ENCODE peak calls at places on chromosomes 2 and 18, in six cellular contexts. E is Caco-2, C is retinal pigment epithelial cell, L is AG04450, R is adrenal gland, N is OCI-LY7. U is an unnamed sample.
A peak's percentile ranks its signal among the peaks of the same experiment; 100 is the strongest.

GRCh38 chr2:86020984-86021383 is 84.7 kb downstream of the POLR1A start:
- DNase-seq in L (no peak), N (no peak), C (no peak), R (no peak), E (no peak), U (no peak)

GRCh38 chr18:68454511-68455228 is 260.2 kb downstream of the TMX3 start:
- DNase-seq in R (no peak), N (no peak), E (no peak), L (peak; percentile 38), C (no peak), U (no peak)

GRCh38 chr2:188561473-188561979 is 269.9 kb downstream of the GULP1 start:
- DNase-seq in L (no peak), E (no peak), N (no peak), R (no peak), C (no peak), U (no peak)

GRCh38 chr2:234788841-234789240 is 163.0 kb upstream of the SH3BP4 start:
- DNase-seq in C (no peak), E (no peak), R (no peak), N (no peak), L (no peak), U (no peak)

GRCh38 chr2:50448556-50448955 is 583.4 kb downstream of the NRXN1 start:
- DNase-seq in L (no peak), N (no peak), C (no peak), R (no peak), E (no peak), U (no peak)

GRCh38 chr2:60439219-60439974 is 114.1 kb downstream of the BCL11A start:
- DNase-seq in C (no peak), E (peak; percentile 29), N (peak; percentile 96), R (peak; percentile 39), L (no peak), U (no peak)

GRCh38 chr2:145075454-145076062 is 555.6 kb upstream of the ZEB2 start:
- DNase-seq in C (no peak), N (no peak), L (no peak), E (no peak), R (no peak), U (no peak)

GRCh38 chr2:203105996-203106395 is 91.3 kb downstream of the NBEAL1 start:
- DNase-seq in C (peak; percentile 65), L (no peak), R (no peak), E (no peak), N (no peak), U (no peak)

GRCh38 chr2:207255565-207255964 is 89.8 kb upstream of the KLF7 start:
- DNase-seq in E (no peak), R (no peak), L (no peak), C (no peak), N (no peak), U (no peak)

GRCh38 chr2:88831792-88832248 is 140.3 kb downstream of the RPIA start:
- DNase-seq in R (peak; percentile 65), E (peak; percentile 64), C (no peak), N (peak; percentile 98), L (no peak), U (no peak)

GRCh38 chr18:63410792-63411191 is 11.5 kb downstream of the VPS4B start:
- DNase-seq in N (no peak), R (no peak), C (no peak), E (peak; percentile 12), L (peak; percentile 36), U (peak; percentile 28)

GRCh38 chr2:16365391-16365790 is 300.2 kb downstream of the CYRIA start:
- DNase-seq in R (no peak), N (no peak), L (no peak), E (no peak), C (no peak), U (no peak)

GRCh38 chr2:203122317-203122998 is 107.8 kb downstream of the NBEAL1 start:
- DNase-seq in E (peak; percentile 16), L (no peak), R (no peak), N (no peak), C (peak; percentile 9), U (no peak)

GRCh38 chr2:223044092-223044836 is 7.7 kb upstream of the KCNE4 start:
- DNase-seq in L (no peak), E (no peak), N (no peak), C (no peak), R (no peak), U (no peak)

GRCh38 chr2:73291093-73291460 is 2.3 kb downstream of the EGR4 start:
- DNase-seq in E (peak; percentile 66), R (peak; percentile 62), L (no peak), C (no peak), N (no peak), U (no peak)

GRCh38 chr18:13800505-13801259 is 23.3 kb upstream of the MC5R start:
- DNase-seq in E (peak; percentile 84), N (no peak), R (peak; percentile 71), C (peak; percentile 12), L (no peak), U (no peak)

GRCh38 chr2:237557633-237558015 is 8.8 kb upstream of the PRLH start:
- DNase-seq in E (no peak), R (no peak), L (no peak), N (no peak), C (no peak), U (no peak)

GRCh38 chr2:2466534-2466933 is 135.5 kb upstream of the MYT1L start:
- DNase-seq in E (no peak), N (no peak), L (no peak), C (no peak), R (no peak), U (no peak)

GRCh38 chr2:27494284-27494943 is 586 bp downstream of the FNDC4 start:
- DNase-seq in R (peak; percentile 96), L (no peak), N (no peak), C (no peak), E (peak; percentile 16), U (no peak)

GRCh38 chr2:119475225-119475856 is 43.7 kb downstream of the TMEM37 start:
- DNase-seq in R (no peak), E (peak; percentile 28), C (no peak), N (peak; percentile 55), L (no peak), U (no peak)

GRCh38 chr2:48724278-48724677 is 31.2 kb downstream of the LHCGR start:
- DNase-seq in E (no peak), R (no peak), N (no peak), C (no peak), L (no peak), U (no peak)

GRCh38 chr18:45066868-45067267 is 386.2 kb downstream of the SETBP1 start:
- DNase-seq in C (no peak), N (no peak), R (peak; percentile 13), L (no peak), E (no peak), U (no peak)

GRCh38 chr2:168245074-168245825 is 2.1 kb downstream of the STK39 start:
- DNase-seq in C (no peak), R (no peak), E (no peak), L (no peak), N (no peak), U (no peak)

GRCh38 chr2:104745856-104746255 is 108.1 kb upstream of the POU3F3 start:
- DNase-seq in N (no peak), L (no peak), C (no peak), E (no peak), R (no peak), U (no peak)

GRCh38 chr2:180647206-180647605 is 333.2 kb upstream of the UBE2E3 start:
- DNase-seq in L (no peak), R (no peak), C (no peak), E (no peak), N (no peak), U (no peak)

GRCh38 chr18:49893036-49893435 is 79.7 kb upstream of the ACAA2 start:
- DNase-seq in R (no peak), N (no peak), E (no peak), L (no peak), C (no peak), U (no peak)

GRCh38 chr2:40192864-40193669 is 258.8 kb downstream of the SLC8A1 start:
- DNase-seq in C (no peak), L (no peak), R (no peak), E (no peak), N (no peak), U (peak; percentile 55)

GRCh38 chr2:112045446-112046014 is 9.5 kb upstream of the TMEM87B start:
- DNase-seq in L (no peak), E (no peak), R (no peak), C (no peak), N (no peak), U (no peak)

DNA sequence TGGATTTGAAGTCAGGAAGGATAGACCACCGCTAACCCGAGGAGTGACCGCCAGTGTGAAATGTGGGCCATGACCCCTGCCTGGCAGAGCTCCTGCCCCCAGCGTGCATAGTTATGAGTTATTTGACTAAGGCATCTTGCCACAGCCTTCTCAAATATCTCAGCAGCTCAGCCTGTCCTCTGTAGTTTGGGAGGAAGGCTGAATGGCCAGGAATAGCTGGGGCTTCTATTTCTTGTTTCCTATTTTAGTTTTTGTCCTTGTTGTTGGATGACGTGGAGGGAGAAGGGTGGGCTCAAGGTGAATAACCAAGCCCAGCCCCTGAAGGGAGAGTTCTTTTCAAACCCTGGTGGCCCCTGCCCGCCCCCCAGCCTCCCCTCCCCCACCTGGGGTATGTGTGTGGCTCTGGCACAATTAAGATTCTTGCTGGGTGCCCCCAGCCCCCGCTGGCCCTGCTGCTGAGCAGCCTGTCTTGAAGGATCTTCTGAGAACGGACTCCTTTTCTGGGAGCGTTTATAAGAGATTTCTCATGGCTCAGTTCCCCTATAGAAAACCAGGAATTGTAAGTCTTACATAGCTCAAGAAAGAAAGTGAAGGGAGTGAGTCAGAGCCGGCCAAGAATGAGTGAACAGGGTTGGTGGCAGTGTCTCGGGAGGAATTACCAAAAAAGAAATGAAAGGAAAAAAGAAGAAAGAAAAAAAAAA is 157.4 kb downstream of the GLI2 start:
- DNase-seq in L (peak; percentile 33), R (no peak), N (no peak), C (no peak), E (no peak), U (no peak)
- H3K4me3 ChIP-seq in L (peak overlapping the region; percentile 7), R (no peak overlapping the region), N (no peak overlapping the region), C (no peak overlapping the region), E (no peak overlapping the region), U (no peak overlapping the region)

GRCh38 chr18:59055345-59056032 is 84.2 kb upstream of the SEC11C start:
- DNase-seq in R (no peak), E (no peak), L (no peak), C (no peak), N (no peak), U (no peak)
- TF ChIP-seq CTCF in R (no peak), E (no peak), L (no peak), C (peak; percentile 33), N (peak; percentile 19), U (no peak)

GRCh38 chr2:191679818-191680600 is 2.1 kb downstream of the NABP1 start:
- DNase-seq in N (peak; percentile 70), C (no peak), L (peak; percentile 67), R (no peak), E (no peak), U (peak; percentile 77)
- H3K4me3 ChIP-seq in N (peak overlapping the region; percentile 84), C (no peak overlapping the region), L (peak overlapping the region; percentile 79), R (peak overlapping the region; percentile 56), E (peak overlapping the region; percentile 87), U (peak overlapping the region; percentile 25)

GRCh38 chr2:43894743-43895142 is 56.0 kb downstream of the ABCG8 start:
- DNase-seq in L (no peak), R (no peak), N (no peak), C (no peak), E (no peak), U (no peak)

GRCh38 chr2:43897492-43897891 is 58.7 kb downstream of the ABCG8 start:
- DNase-seq in R (no peak), L (no peak), E (no peak), N (no peak), C (no peak), U (no peak)

GRCh38 chr2:43899589-43899988 is 60.8 kb downstream of the ABCG8 start:
- DNase-seq in N (no peak), R (no peak), L (no peak), E (no peak), C (no peak), U (no peak)

GRCh38 chr2:43898958-43899346 is 60.2 kb downstream of the ABCG8 start:
- DNase-seq in E (no peak), C (no peak), R (no peak), N (no peak), L (no peak), U (no peak)

GRCh38 chr2:43898134-43898957 is 59.6 kb downstream of the ABCG8 start:
- DNase-seq in N (no peak), C (no peak), E (peak; percentile 52), L (no peak), R (no peak), U (no peak)
- TF ChIP-seq CTCF in N (peak; percentile 40), C (peak; percentile 19), E (peak; percentile 47), L (peak; percentile 28), R (no peak), U (peak; percentile 53)

U was measured in kidney epithelial cell.